ENCODE peak calls at places on chromosomes 5 and 9, in five cellular contexts. X is fibroblast of the aortic adventitia; S is sigmoid colon; G is fibroblast of pulmonary artery; T is CD8-positive, alpha-beta T cell. F is an unnamed sample.

GRCh38 chr5:15525679-15526275 is 25.8 kb downstream of the FBXL7 start:
- DNase-seq in X (peak), S (no peak), G (peak), T (no peak), F (peak)

GRCh38 chr5:110865400-110866094 is 126.7 kb downstream of the SLC25A46 start:
- DNase-seq in X (peak), S (no peak), G (peak), T (no peak), F (peak)

GRCh38 chr5:1537166-1538154 is 13.7 kb upstream of the LPCAT1 start:
- DNase-seq in X (no peak), S (peak), G (no peak), T (peak), F (no peak)

GRCh38 chr5:74042559-74043357 is 416.8 kb downstream of the ARHGEF28 start:
- DNase-seq in X (peak), S (no peak), G (peak), T (no peak), F (peak)

GRCh38 chr5:101390317-101390908 is 487.3 kb upstream of the ST8SIA4 start:
- DNase-seq in X (peak), S (no peak), G (peak), T (no peak), F (peak)

GRCh38 chr5:107544476-107544875 is 126.3 kb downstream of the EFNA5 start:
- DNase-seq in X (no peak), S (no peak), G (no peak), T (no peak), F (no peak)

GRCh38 chr5:83377131-83377865 is 94.2 kb upstream of the VCAN start:
- DNase-seq in X (peak), S (no peak), G (peak), T (no peak), F (peak)

GRCh38 chr5:33291216-33292000 is 149.4 kb upstream of the TARS1 start:
- DNase-seq in X (peak), S (no peak), G (no peak), T (no peak), F (no peak)

GRCh38 chr9:83572524-83572923 is 34.3 kb upstream of the FRMD3 start:
- DNase-seq in X (peak), S (no peak), G (peak), T (no peak), F (peak)

GRCh38 chr9:100216178-100216787 is 117.2 kb downstream of the INVS start:
- DNase-seq in X (peak), S (no peak), G (peak), T (peak), F (peak)

GRCh38 chr5:111513175-111513520 is 813 bp upstream of the STARD4 start:
- DNase-seq in X (no peak), S (no peak), G (no peak), T (no peak), F (no peak)

GRCh38 chr5:136981936-136982335 is 517.2 kb downstream of the SPOCK1 start:
- DNase-seq in X (no peak), S (no peak), G (no peak), T (no peak), F (no peak)

GRCh38 chr9:18566125-18566524 is 92.2 kb downstream of the ADAMTSL1 start:
- DNase-seq in X (peak), S (no peak), G (peak), T (no peak), F (peak)

DNA sequence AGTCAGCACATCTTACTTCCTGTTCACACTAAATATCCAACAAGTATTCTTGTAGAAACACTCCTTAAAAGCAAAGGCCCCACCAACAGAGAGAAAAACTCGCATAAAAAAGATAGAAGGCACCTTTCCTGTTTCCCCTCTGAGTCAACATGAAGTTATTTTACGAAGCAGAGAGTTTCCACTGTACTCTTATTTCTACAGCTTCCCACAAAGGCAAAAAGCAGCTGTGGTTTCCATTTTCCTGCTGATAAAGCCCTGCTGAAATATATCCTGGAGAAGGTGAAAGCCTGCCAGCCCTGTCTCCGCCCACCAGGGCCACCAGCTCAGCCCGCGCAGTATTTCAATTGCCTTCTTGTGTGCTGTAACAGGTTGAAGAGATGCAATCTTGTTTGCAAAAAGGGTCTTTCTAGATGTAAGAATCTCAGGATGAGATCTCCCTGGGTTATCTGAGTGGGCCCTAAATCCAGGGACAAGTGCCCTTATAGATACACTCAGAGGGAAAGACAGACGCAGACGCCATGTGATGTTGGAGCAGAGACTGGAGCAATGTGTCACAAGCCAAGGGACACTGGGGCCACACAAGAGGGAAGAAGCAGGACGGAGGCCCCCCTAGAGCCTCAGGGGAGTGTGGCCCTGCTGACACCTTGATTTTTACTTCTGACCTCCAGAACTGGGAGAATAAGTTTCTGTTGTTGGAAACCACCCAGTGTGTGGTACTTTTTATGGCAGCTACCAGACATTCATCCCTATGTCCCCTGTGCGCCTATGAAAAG is 19.9 kb downstream of the SEMA4D start:
- DNase-seq in X (peak), S (peak), G (peak), T (no peak), F (no peak)
- H3K4me3 ChIP-seq in X (no peak), S (no peak), G (no peak), T (peak), F (no peak)

DNA sequence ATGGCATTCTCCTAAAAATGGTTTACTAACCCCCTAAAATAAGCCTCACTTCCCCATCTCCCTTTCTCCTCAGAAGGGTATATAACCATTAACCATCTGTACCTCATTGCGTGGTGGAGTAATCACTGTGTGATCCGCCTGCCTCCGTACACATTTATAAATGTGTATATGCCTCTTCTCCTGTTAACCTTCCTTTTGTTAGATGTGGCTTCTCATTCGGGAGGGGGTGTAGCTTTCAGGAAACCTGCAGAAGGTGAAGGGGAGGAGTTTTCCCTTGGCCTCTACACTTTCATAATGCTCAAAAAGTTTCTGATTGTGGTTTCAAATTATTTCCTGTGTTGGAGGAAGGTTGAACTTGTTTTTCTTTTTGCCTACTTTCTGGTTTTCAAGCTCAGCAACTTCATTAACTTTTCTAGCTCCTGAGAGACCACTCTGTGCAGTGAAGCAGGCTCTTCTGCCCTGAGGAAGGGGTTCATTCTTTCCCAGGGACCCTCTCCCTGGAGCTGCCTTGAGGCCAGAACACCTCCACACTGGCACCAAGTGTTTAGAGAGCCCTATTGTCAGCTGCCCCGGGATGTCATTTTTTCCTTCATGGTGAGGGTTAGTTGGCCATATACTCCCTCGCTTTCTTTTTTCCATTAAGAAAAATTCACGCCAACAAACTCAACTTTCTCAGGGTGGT is 46.9 kb downstream of the RASGRF2 start:
- DNase-seq in X (no peak), S (no peak), G (no peak), T (peak), F (no peak)
- TF ChIP-seq CTCF in X (no peak), S (no peak), G (no peak), T (no peak), F (no peak)

GRCh38 chr5:166240705-166241104 is 2050.7 kb upstream of the WWC1 start:
- DNase-seq in X (no peak), S (no peak), G (no peak), T (no peak), F (no peak)
- H3K4me3 ChIP-seq in X (no peak), S (no peak), G (no peak), T (no peak), F (no peak)

DNA sequence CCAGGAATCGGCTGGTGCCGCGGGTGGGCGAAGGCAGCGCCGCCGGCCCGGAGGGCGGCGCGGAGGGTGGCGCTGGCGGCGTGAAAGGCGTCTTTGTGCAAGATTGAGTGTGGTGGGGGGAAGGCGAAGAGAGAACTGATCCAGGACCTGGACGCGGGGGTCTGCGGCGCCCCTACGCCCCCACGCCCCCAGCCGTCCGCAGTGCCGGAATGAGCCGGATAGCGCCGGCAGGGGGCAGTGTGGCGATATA is 4.5 kb upstream of the RGMB start:
- DNase-seq in X (no peak), S (no peak), G (no peak), T (peak), F (no peak)
- TF ChIP-seq CTCF in X (peak), S (no peak), G (peak), T (no peak), F (peak)

GRCh38 chr5:10463566-10463965 is 21.9 kb downstream of the ROPN1L start:
- DNase-seq in X (no peak), S (no peak), G (no peak), T (no peak), F (no peak)
- H3K4me3 ChIP-seq in X (no peak), S (no peak), G (no peak), T (no peak), F (no peak)

F was measured in epithelial cell of esophagus.